ENCODE peak calls at places on chromosome 13, in six cellular contexts. R is HFFc6, V is mesendoderm, L is T-helper 17 cell, Q is fibroblast of the aortic adventitia, U is MV-4-11. D is an unnamed sample.

GRCh38 chr13:109738298-109738746 is 48.1 kb downstream of the IRS2 start:
- DNase-seq in Q (no peak), U (peak; percentile 80), L (no peak), V (no peak), R (no peak), D (no peak)

GRCh38 chr13:61339054-61339621 is 76.5 kb downstream of the PCDH20 start:
- DNase-seq in R (no peak), U (no peak), Q (no peak), L (no peak), V (no peak), D (no peak)

GRCh38 chr13:29707876-29708543 is 112.5 kb upstream of the SLC7A1 start:
- DNase-seq in V (peak; percentile 84), U (peak; percentile 38), Q (peak; percentile 62), L (no peak), R (peak; percentile 54), D (no peak)

GRCh38 chr13:60221581-60221980 is 57.9 kb upstream of the DIAPH3 start:
- DNase-seq in L (no peak), R (no peak), Q (no peak), U (no peak), V (no peak), D (no peak)

GRCh38 chr13:48580185-48580803 is 47.4 kb upstream of the RCBTB2 start:
- DNase-seq in Q (peak; percentile 80), R (peak; percentile 43), V (peak; percentile 69), U (peak; percentile 66), L (peak; percentile 56), D (peak; percentile 89)

GRCh38 chr13:113123226-113124150 is 889 bp downstream of the F10 start:
- DNase-seq in V (peak; percentile 34), Q (peak; percentile 15), U (no peak), L (no peak), R (no peak), D (no peak)

GRCh38 chr13:19181621-19182485 is at the start of gene TUBA3C:
- DNase-seq in L (no peak), R (no peak), V (no peak), U (no peak), Q (no peak), D (no peak)

GRCh38 chr13:78054152-78054551 is 135.5 kb upstream of the EDNRB start:
- DNase-seq in V (no peak), Q (peak; percentile 29), U (no peak), R (no peak), L (no peak), D (no peak)

GRCh38 chr13:106117035-106117434 is 418.4 kb downstream of the EFNB2 start:
- DNase-seq in Q (no peak), L (no peak), U (no peak), R (peak; percentile 14), V (no peak), D (no peak)

GRCh38 chr13:54226866-54227265 is 1198.3 kb downstream of the OLFM4 start:
- DNase-seq in Q (no peak), R (no peak), L (no peak), U (no peak), V (peak; percentile 8), D (no peak)

GRCh38 chr13:84917252-84917878 is 881.9 kb downstream of the SLITRK6 start:
- DNase-seq in V (peak; percentile 15), U (peak; percentile 43), R (no peak), L (no peak), Q (peak; percentile 28), D (no peak)

GRCh38 chr13:59477011-59477410 is 686.7 kb downstream of the DIAPH3 start:
- DNase-seq in L (no peak), U (no peak), R (no peak), V (no peak), Q (no peak), D (no peak)

GRCh38 chr13:94712812-94713555 is 639 bp upstream of the SOX21 start:
- DNase-seq in R (no peak), V (peak; percentile 46), U (no peak), L (no peak), Q (peak; percentile 35), D (no peak)